ENCODE peak calls at places on chromosomes 13 and 19, in ten cellular contexts. S, A, E, W, I, B, V, M, K and L are unnamed samples.

GRCh38 chr19:3178973-3179738 is 587 bp downstream of the S1PR4 start:
- DNase-seq in S (no peak), A (peak; percentile 21), E (peak; percentile 21), W (no peak), I (no peak), B (no peak), V (no peak), M (peak; percentile 73), K (peak; percentile 48), L (no peak)

GRCh38 chr19:11418518-11419506 is at the start of gene RGL3:
- DNase-seq in S (peak; percentile 95), A (no peak), E (no peak), W (peak; percentile 58), I (no peak), B (no peak), V (no peak), M (peak; percentile 91), K (no peak), L (peak; percentile 19)

GRCh38 chr19:10749435-10750384 is 31.8 kb downstream of the DNM2 start:
- DNase-seq in S (no peak), A (no peak), E (no peak), W (peak; percentile 67), I (no peak), B (no peak), V (no peak), M (no peak), K (peak; percentile 88), L (no peak)

GRCh38 chr13:76397413-76397812 is 488.8 kb downstream of the KCTD12 start:
- DNase-seq in S (no peak), A (no peak), E (no peak), W (no peak), I (no peak), B (no peak), V (no peak), M (no peak), K (no peak), L (no peak)

GRCh38 chr19:6828698-6829633 is 56.5 kb downstream of the VAV1 start:
- DNase-seq in S (peak; percentile 83), A (no peak), E (no peak), W (no peak), I (no peak), B (peak; percentile 69), V (no peak), M (no peak), K (no peak), L (no peak)

GRCh38 chr13:46648166-46648607 is 95.2 kb downstream of the LRCH1 start:
- DNase-seq in S (peak; percentile 65), A (no peak), E (no peak), W (no peak), I (no peak), B (peak; percentile 74), V (no peak), M (no peak), K (no peak), L (no peak)

GRCh38 chr19:1235625-1236538 is 1.9 kb downstream of the CBARP start:
- DNase-seq in S (no peak), A (no peak), E (no peak), W (no peak), I (no peak), B (no peak), V (no peak), M (no peak), K (no peak), L (no peak)

GRCh38 chr19:10104665-10105221 is 1.4 kb upstream of the PPAN start:
- DNase-seq in S (no peak), A (peak; percentile 79), E (no peak), W (no peak), I (no peak), B (no peak), V (no peak), M (no peak), K (no peak), L (no peak)

GRCh38 chr19:13094771-13095392 is 7.8 kb downstream of the LYL1 start:
- DNase-seq in S (peak; percentile 73), A (no peak), E (peak; percentile 36), W (no peak), I (no peak), B (peak; percentile 46), V (no peak), M (no peak), K (no peak), L (no peak)
- H3K27ac ChIP-seq in S (no peak overlapping the region), A (no peak overlapping the region), E (peak overlapping the region; percentile 66), W (peak overlapping the region; percentile 98), I (peak overlapping the region; percentile 94), B (no peak overlapping the region), V (no peak overlapping the region), M (no peak overlapping the region), K (peak overlapping the region; percentile 6), L (peak overlapping the region; percentile 90)

GRCh38 chr13:113046883-113047244 is 58.7 kb upstream of the F7 start:
- DNase-seq in S (no peak), A (no peak), E (no peak), W (no peak), I (no peak), B (no peak), V (no peak), M (no peak), K (no peak), L (no peak)

GRCh38 chr13:113047587-113047986 is 58.0 kb upstream of the F7 start:
- DNase-seq in S (no peak), A (no peak), E (no peak), W (no peak), I (no peak), B (no peak), V (no peak), M (peak; percentile 55), K (no peak), L (no peak)

GRCh38 chr13:113044431-113045114 is 61.0 kb upstream of the F7 start:
- DNase-seq in S (no peak), A (no peak), E (no peak), W (no peak), I (no peak), B (peak; percentile 88), V (no peak), M (no peak), K (no peak), L (peak; percentile 2)

GRCh38 chr13:113045214-113046007 is 60.2 kb upstream of the F7 start:
- DNase-seq in S (no peak), A (no peak), E (no peak), W (no peak), I (no peak), B (no peak), V (no peak), M (no peak), K (no peak), L (no peak)

DNA sequence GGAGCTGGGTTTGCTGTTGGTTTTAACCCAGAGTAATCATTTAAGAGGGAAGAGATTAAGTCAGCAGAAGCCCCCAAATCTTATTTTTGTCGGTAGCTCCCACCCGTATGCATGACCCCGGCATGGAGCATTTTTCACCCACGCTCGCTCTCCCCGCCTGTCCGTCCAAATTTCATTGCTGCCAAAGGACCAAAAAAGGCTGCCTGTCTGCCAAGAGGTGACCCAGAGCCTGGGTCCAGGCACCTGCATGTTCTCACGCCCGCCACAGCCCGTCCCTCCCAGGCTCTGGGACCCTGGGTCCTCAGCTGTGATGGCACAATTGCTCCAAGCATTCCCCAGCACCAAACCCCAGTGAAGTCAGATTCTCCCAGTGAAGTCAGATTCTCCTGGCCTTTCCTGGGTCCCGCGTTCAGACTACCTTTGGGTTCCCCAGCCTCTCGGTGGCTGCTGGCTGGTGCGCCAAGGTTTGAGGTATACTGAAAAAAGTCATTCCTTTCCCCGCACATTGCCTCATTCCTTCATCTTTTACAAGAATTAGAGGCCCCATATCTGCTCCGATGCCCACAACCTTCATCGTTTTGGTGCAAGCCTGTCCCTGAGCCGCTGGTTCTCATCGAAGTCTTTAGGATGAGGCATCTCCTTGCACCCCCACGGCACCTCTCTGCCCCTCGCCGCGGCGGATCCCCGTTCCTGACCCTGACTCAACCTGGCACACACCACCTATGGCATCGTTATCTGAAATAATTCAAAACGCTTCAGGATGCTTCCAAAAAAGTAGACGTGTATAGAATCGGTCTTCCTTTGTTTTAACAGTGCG is 59.3 kb upstream of the F7 start:
- DNase-seq in S (no peak), A (no peak), E (no peak), W (no peak), I (no peak), B (no peak), V (no peak), M (no peak), K (no peak), L (no peak)
- H3K27ac ChIP-seq in S (no peak overlapping the region), A (no peak overlapping the region), E (no peak overlapping the region), W (no peak overlapping the region), I (peak overlapping the region; percentile 76), B (no peak overlapping the region), V (no peak overlapping the region), M (peak overlapping the region; percentile 7), K (no peak overlapping the region), L (no peak overlapping the region)

GRCh38 chr19:13840751-13841338 is 36.1 kb upstream of the NANOS3 start:
- DNase-seq in S (no peak), A (no peak), E (no peak), W (no peak), I (no peak), B (no peak), V (no peak), M (no peak), K (no peak), L (no peak)

GRCh38 chr19:13838071-13838942 is 38.6 kb upstream of the NANOS3 start:
- DNase-seq in S (no peak), A (no peak), E (no peak), W (no peak), I (no peak), B (no peak), V (no peak), M (peak; percentile 75), K (no peak), L (no peak)

GRCh38 chr19:13839193-13839937 is 37.6 kb upstream of the NANOS3 start:
- DNase-seq in S (peak; percentile 78), A (peak; percentile 78), E (peak; percentile 75), W (peak; percentile 92), I (peak; percentile 74), B (peak; percentile 90), V (no peak), M (peak; percentile 97), K (peak; percentile 83), L (peak; percentile 94)

GRCh38 chr19:13839938-13840750 is 36.8 kb upstream of the NANOS3 start:
- DNase-seq in S (no peak), A (no peak), E (no peak), W (peak; percentile 74), I (peak; percentile 60), B (no peak), V (no peak), M (peak; percentile 93), K (peak; percentile 95), L (no peak)

DNA sequence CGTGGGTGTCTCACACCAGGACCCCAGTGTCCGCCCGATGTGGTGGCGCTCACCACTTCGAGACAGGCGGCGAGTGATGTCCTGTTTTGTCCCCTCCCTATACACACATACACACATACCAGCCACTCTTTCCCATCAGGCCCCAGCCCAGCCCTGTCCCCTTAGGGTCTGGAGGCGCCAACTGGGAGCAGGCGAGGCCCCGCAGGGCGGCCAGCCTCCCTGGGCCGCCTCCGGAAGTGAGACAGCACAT is 38.1 kb upstream of the NANOS3 start:
- DNase-seq in S (no peak), A (peak; percentile 62), E (no peak), W (no peak), I (no peak), B (peak; percentile 91), V (no peak), M (no peak), K (no peak), L (no peak)
- H3K27ac ChIP-seq in S (peak overlapping the region; percentile 63), A (peak overlapping the region; percentile 78), E (peak overlapping the region; percentile 68), W (peak overlapping the region; percentile 99), I (peak overlapping the region; percentile 100), B (peak overlapping the region; percentile 95), V (peak overlapping the region; percentile 90), M (peak overlapping the region; percentile 92), K (peak overlapping the region; percentile 99), L (peak overlapping the region; percentile 100)

DNA sequence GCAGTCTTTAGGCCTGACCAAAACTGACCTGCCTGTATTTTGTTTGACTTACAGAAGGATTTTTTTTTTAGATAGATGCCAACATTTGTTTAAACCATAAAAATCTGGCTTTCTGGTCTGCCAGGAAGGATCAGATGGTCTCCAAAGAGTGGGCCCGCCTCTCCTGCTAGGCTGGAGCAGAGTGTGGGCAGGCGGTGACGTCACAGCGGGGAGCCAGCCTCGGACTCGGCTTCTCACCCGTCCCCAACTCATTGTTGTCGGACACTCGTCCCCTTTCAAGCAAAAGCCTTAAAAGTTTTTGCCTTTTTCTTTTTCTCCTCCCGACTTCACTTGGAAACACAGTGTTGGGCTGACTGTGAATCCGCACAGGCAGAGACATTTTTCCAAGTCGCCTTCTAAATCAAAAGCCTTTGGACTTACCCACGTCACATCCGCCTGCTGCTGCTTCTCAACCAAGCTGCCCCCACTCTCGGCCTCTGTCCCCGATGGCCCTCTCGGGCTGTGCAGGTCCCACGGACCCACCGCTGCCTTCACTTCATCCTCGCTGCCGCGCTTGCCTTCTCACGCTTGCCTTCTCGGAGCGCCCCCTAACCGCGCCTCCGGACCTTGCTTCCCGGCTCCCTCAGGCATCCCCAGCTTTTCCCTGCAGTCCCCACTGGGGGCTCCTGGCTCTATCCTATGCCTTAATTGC is 4.1 kb upstream of the ZNF135 start:
- DNase-seq in S (peak; percentile 92), A (no peak), E (peak; percentile 48), W (no peak), I (no peak), B (no peak), V (no peak), M (no peak), K (no peak), L (peak; percentile 56)
- H3K27ac ChIP-seq in S (peak overlapping the region; percentile 79), A (no peak overlapping the region), E (peak overlapping the region; percentile 30), W (peak overlapping the region; percentile 57), I (peak overlapping the region; percentile 2), B (no peak overlapping the region), V (no peak overlapping the region), M (no peak overlapping the region), K (peak overlapping the region; percentile 61), L (peak overlapping the region; percentile 88)